ENCODE peak calls at places on chromosomes 7 and 10, in four cellular contexts. One of them, this sample, is unnamed. For H3K27me3, the result is how much of the 10 kb centered on the place peaks cover.

GRCh38 chr7:37495574-37496184 is 47.0 kb upstream of the ELMO1 start:
- DNase-seq in thoracic aorta: no peak
- DNase-seq in HCT116: no peak
- DNase-seq in testis: no peak
- DNase-seq in this sample: no peak

GRCh38 chr10:96370575-96371157 is 11.9 kb upstream of the OPALIN start:
- DNase-seq in testis: peak
- DNase-seq in thoracic aorta: no peak
- DNase-seq in HCT116: peak
- DNase-seq in this sample: no peak

GRCh38 chr7:42740410-42740809 is 171.5 kb downstream of the C7orf25 start:
- DNase-seq in thoracic aorta: no peak
- DNase-seq in HCT116: no peak
- DNase-seq in testis: no peak
- DNase-seq in this sample: no peak

GRCh38 chr7:2886900-2887299 is 42.8 kb upstream of the GNA12 start:
- DNase-seq in HCT116: peak
- DNase-seq in thoracic aorta: no peak
- DNase-seq in testis: peak
- DNase-seq in this sample: no peak

GRCh38 chr10:84424731-84425165 is 96.4 kb downstream of the CCSER2 start:
- DNase-seq in HCT116: peak
- DNase-seq in testis: peak
- DNase-seq in thoracic aorta: peak
- DNase-seq in this sample: peak

GRCh38 chr10:76675951-76676587 is 961.5 kb downstream of the KCNMA1 start:
- DNase-seq in testis: peak
- DNase-seq in thoracic aorta: peak
- DNase-seq in HCT116: no peak
- DNase-seq in this sample: no peak

GRCh38 chr7:4861673-4862072 is at the start of gene PAPOLB:
- DNase-seq in testis: peak
- DNase-seq in thoracic aorta: no peak
- DNase-seq in HCT116: no peak
- DNase-seq in this sample: no peak

GRCh38 chr7:43501881-43502280 is 81.0 kb upstream of the STK17A start:
- DNase-seq in HCT116: no peak
- DNase-seq in thoracic aorta: no peak
- DNase-seq in testis: no peak
- DNase-seq in this sample: no peak

GRCh38 chr10:7756360-7756992 is 31.3 kb downstream of the KIN start:
- DNase-seq in HCT116: peak
- DNase-seq in thoracic aorta: no peak
- DNase-seq in testis: peak
- DNase-seq in this sample: no peak

DNA sequence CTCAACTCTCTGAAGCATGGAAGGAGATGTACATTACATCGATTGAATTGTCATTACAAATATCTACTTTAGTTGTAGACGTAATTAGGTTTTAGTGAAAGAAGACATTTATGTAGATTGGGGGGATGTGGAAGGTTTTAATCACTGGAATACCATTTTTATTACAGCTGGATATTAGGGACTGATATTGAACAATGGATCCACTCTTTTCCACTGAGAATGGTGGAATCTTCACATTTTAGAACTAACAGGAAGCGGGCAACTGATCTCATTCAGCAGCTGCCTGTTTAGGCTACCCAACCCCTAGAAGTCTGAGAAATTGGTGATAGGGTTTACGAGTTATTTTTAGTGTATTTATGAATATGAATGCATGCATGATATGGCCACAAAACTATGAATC is 336.2 kb upstream of the LRGUK start:
- DNase-seq in thoracic aorta: no peak
- DNase-seq in HCT116: no peak
- DNase-seq in testis: no peak
- DNase-seq in this sample: no peak
- H3K4me3 ChIP-seq in thoracic aorta: no peak
- H3K4me3 ChIP-seq in HCT116: no peak
- H3K4me3 ChIP-seq in testis: no peak
- H3K4me3 ChIP-seq in this sample: no peak

DNA sequence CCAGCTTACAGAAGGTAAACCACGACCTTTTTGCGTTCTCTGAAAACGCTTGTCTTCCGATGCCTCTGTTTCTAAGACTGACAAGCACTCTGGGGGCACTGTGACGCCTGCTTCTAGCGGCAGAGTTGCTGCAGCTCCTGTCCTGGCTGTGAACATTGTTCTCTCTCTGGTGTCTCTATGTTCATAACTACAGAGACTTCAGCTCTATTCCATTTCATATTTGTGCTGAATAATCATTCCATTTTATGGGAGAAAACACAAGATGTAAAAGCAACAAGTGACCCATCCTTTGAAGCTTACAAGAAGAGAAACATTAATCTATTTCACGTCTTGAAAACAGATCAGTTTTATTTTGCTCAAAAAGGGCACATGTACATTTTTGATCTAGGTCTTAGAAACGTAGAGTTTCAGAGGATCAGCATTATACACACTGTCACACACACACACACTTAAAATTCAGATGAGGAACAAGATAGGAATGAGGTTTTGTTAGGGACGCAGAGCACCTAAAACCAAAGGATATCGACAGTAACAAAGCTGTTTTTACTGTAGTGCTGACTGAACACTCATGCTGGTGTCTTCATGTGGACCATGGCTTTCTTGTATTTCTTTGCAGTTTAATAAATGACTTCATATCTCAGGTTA is 3.0 kb downstream of the IKZF1 start:
- DNase-seq in testis: no peak
- DNase-seq in thoracic aorta: no peak
- DNase-seq in HCT116: no peak
- DNase-seq in this sample: no peak
- H3K27me3 ChIP-seq in testis: under half
- H3K27me3 ChIP-seq in thoracic aorta: under half
- H3K27me3 ChIP-seq in HCT116: under half
- H3K27me3 ChIP-seq in this sample: under half

GRCh38 chr10:68137174-68137573 is 27.9 kb downstream of the MYPN start:
- DNase-seq in HCT116: no peak
- DNase-seq in thoracic aorta: no peak
- DNase-seq in testis: no peak
- DNase-seq in this sample: no peak

GRCh38 chr10:68135362-68135761 is 26.1 kb downstream of the MYPN start:
- DNase-seq in testis: no peak
- DNase-seq in HCT116: no peak
- DNase-seq in thoracic aorta: no peak
- DNase-seq in this sample: no peak

GRCh38 chr10:68138526-68138925 is 29.2 kb downstream of the MYPN start:
- DNase-seq in testis: no peak
- DNase-seq in HCT116: no peak
- DNase-seq in thoracic aorta: no peak
- DNase-seq in this sample: no peak

GRCh38 chr10:68133553-68133952 is 24.3 kb downstream of the MYPN start:
- DNase-seq in thoracic aorta: no peak
- DNase-seq in testis: peak
- DNase-seq in HCT116: no peak
- DNase-seq in this sample: no peak

GRCh38 chr10:68135922-68136718 is 26.8 kb downstream of the MYPN start:
- DNase-seq in thoracic aorta: peak
- DNase-seq in HCT116: peak
- DNase-seq in testis: no peak
- DNase-seq in this sample: no peak
- H3K4me3 ChIP-seq in thoracic aorta: peak
- H3K4me3 ChIP-seq in HCT116: no peak
- H3K4me3 ChIP-seq in testis: no peak
- H3K4me3 ChIP-seq in this sample: no peak

DNA sequence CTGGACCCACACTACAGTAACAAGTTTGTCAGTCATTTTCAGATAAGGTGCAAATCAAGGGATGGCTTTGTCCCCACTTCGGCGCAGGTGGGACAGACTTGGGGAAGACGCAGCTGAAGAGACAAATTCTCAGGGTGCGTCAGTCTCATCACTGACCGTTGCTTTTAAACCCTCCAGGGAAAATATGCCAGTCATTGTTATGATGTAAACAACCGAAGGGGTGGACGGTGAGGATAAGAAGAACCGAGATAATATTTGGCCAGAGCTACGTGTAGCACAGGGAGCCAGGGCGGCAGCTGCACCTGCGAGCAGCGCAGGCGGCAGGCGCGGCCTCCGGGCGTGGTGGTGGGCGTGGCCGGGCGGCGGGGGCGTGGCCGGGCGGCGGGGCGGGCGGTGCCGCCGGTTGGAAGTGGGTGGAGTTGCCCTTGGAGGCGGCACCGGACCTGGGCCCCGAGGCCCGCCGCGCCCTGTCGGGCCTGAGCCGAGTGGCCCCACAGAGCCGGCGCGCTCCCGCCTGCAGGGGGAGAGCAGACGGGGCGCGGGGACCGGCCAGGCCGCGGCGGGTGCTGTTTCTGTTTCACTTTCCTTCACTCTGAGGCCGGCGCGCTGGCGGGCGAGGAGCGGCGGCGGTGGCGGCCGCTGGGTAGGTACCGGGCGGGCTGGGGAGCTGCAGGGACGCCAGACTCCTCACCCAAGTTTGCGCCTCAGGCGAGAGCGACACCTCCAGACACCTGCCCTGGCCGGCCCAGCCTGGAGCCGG is at the start of gene PCGF5:
- DNase-seq in HCT116: peak
- DNase-seq in thoracic aorta: peak
- DNase-seq in testis: peak
- DNase-seq in this sample: peak
- H3K27me3 ChIP-seq in HCT116: under half
- H3K27me3 ChIP-seq in thoracic aorta: under half
- H3K27me3 ChIP-seq in testis: under half
- H3K27me3 ChIP-seq in this sample: under half

GRCh38 chr7:1742555-1743303 is 72.7 kb downstream of the ELFN1 start:
- DNase-seq in HCT116: no peak
- DNase-seq in thoracic aorta: no peak
- DNase-seq in testis: peak
- DNase-seq in this sample: no peak

GRCh38 chr7:1739593-1739992 is 69.5 kb downstream of the ELFN1 start:
- DNase-seq in HCT116: no peak
- DNase-seq in testis: no peak
- DNase-seq in thoracic aorta: no peak
- DNase-seq in this sample: no peak

GRCh38 chr7:1740214-1740613 is 70.1 kb downstream of the ELFN1 start:
- DNase-seq in testis: no peak
- DNase-seq in HCT116: no peak
- DNase-seq in thoracic aorta: no peak
- DNase-seq in this sample: no peak

GRCh38 chr7:1741751-1742554 is 71.9 kb downstream of the ELFN1 start:
- DNase-seq in thoracic aorta: no peak
- DNase-seq in testis: no peak
- DNase-seq in HCT116: peak
- DNase-seq in this sample: no peak

DNA sequence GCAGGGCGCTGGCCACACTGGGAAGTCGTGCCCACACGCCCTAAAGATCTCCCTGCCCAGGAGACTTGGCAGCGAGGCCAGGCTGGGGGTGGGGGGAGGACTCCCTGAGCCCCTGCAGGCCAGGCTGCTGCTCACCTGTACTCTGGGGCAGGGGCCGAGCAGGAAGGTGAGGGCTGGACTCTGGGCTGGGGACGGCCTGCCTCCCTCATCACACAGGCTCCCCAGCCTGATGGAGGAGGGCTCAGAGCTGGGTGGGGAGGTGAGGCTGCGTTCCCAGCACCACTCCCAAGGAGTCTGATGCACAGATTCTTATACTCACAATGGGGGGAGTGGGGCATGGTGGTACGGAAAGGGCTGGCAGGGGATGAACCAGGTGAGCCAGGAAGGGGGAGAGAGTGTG is 71.2 kb downstream of the ELFN1 start:
- DNase-seq in thoracic aorta: no peak
- DNase-seq in testis: no peak
- DNase-seq in HCT116: no peak
- DNase-seq in this sample: no peak
- H3K4me3 ChIP-seq in thoracic aorta: no peak
- H3K4me3 ChIP-seq in testis: no peak
- H3K4me3 ChIP-seq in HCT116: peak
- H3K4me3 ChIP-seq in this sample: no peak

GRCh38 chr7:142917447-142917846 is 16.1 kb downstream of the TRPV5 start:
- DNase-seq in testis: no peak
- DNase-seq in HCT116: no peak
- DNase-seq in thoracic aorta: no peak
- DNase-seq in this sample: no peak

GRCh38 chr7:142915315-142915714 is 18.2 kb downstream of the TRPV5 start:
- DNase-seq in thoracic aorta: no peak
- DNase-seq in testis: no peak
- DNase-seq in HCT116: no peak
- DNase-seq in this sample: no peak

GRCh38 chr7:142913051-142913450 is 20.5 kb downstream of the TRPV5 start:
- DNase-seq in thoracic aorta: no peak
- DNase-seq in HCT116: no peak
- DNase-seq in testis: no peak
- DNase-seq in this sample: no peak

GRCh38 chr7:142916508-142916907 is 17.0 kb downstream of the TRPV5 start:
- DNase-seq in testis: no peak
- DNase-seq in HCT116: no peak
- DNase-seq in thoracic aorta: no peak
- DNase-seq in this sample: no peak

GRCh38 chr7:142914121-142914520 is 19.4 kb downstream of the TRPV5 start:
- DNase-seq in testis: no peak
- DNase-seq in HCT116: no peak
- DNase-seq in thoracic aorta: no peak
- DNase-seq in this sample: no peak
- H3K27me3 ChIP-seq in testis: under half
- H3K27me3 ChIP-seq in HCT116: under half
- H3K27me3 ChIP-seq in thoracic aorta: under half
- H3K27me3 ChIP-seq in this sample: under half

This sample was measured in kidney epithelial cell.